ENCODE peak calls at places on chromosomes 1 and 21, in eight cellular contexts. One of them, this sample, is unnamed.

GRCh38 chr1:111290640-111291039 is at the start of gene CHIA:
- DNase-seq in lower leg skin: no peak
- DNase-seq in HCT116: no peak
- DNase-seq in activated CD4-positive, CD25-positive, alpha-beta regulatory T cell treated with anti-CD3 and anti-CD28 coated beads, Interleukin-2, amount 50 U/mL, for 72 hours: no peak
- DNase-seq in T47D: no peak
- DNase-seq in KG1: no peak
- DNase-seq in anterior cingulate cortex: no peak
- DNase-seq in nephron progenitor cell: no peak
- DNase-seq in this sample: no peak

GRCh38 chr1:162670928-162671663 is 38.8 kb downstream of the DDR2 start:
- DNase-seq in lower leg skin: no peak
- DNase-seq in HCT116: no peak
- DNase-seq in activated CD4-positive, CD25-positive, alpha-beta regulatory T cell treated with anti-CD3 and anti-CD28 coated beads, Interleukin-2, amount 50 U/mL, for 72 hours: no peak
- DNase-seq in T47D: no peak
- DNase-seq in KG1: no peak
- DNase-seq in anterior cingulate cortex: no peak
- DNase-seq in nephron progenitor cell: no peak
- DNase-seq in this sample: no peak

GRCh38 chr1:210915890-210916507 is 217.9 kb downstream of the KCNH1 start:
- DNase-seq in lower leg skin: no peak
- DNase-seq in HCT116: no peak
- DNase-seq in activated CD4-positive, CD25-positive, alpha-beta regulatory T cell treated with anti-CD3 and anti-CD28 coated beads, Interleukin-2, amount 50 U/mL, for 72 hours: no peak
- DNase-seq in T47D: peak
- DNase-seq in KG1: no peak
- DNase-seq in anterior cingulate cortex: no peak
- DNase-seq in nephron progenitor cell: no peak
- DNase-seq in this sample: no peak

GRCh38 chr1:205849619-205850355 is at the start of gene PM20D1:
- DNase-seq in lower leg skin: peak
- DNase-seq in HCT116: no peak
- DNase-seq in activated CD4-positive, CD25-positive, alpha-beta regulatory T cell treated with anti-CD3 and anti-CD28 coated beads, Interleukin-2, amount 50 U/mL, for 72 hours: peak
- DNase-seq in T47D: no peak
- DNase-seq in KG1: no peak
- DNase-seq in anterior cingulate cortex: peak
- DNase-seq in nephron progenitor cell: no peak
- DNase-seq in this sample: peak

GRCh38 chr1:66278260-66279046 is 255.5 kb upstream of the SGIP1 start:
- DNase-seq in lower leg skin: no peak
- DNase-seq in HCT116: no peak
- DNase-seq in activated CD4-positive, CD25-positive, alpha-beta regulatory T cell treated with anti-CD3 and anti-CD28 coated beads, Interleukin-2, amount 50 U/mL, for 72 hours: no peak
- DNase-seq in T47D: no peak
- DNase-seq in KG1: no peak
- DNase-seq in anterior cingulate cortex: peak
- DNase-seq in nephron progenitor cell: no peak
- DNase-seq in this sample: no peak

GRCh38 chr1:206735553-206736031 is 35.0 kb upstream of the IL19 start:
- DNase-seq in lower leg skin: no peak
- DNase-seq in HCT116: no peak
- DNase-seq in activated CD4-positive, CD25-positive, alpha-beta regulatory T cell treated with anti-CD3 and anti-CD28 coated beads, Interleukin-2, amount 50 U/mL, for 72 hours: no peak
- DNase-seq in T47D: no peak
- DNase-seq in KG1: no peak
- DNase-seq in anterior cingulate cortex: no peak
- DNase-seq in nephron progenitor cell: no peak
- DNase-seq in this sample: no peak

GRCh38 chr1:156602557-156602993 is 1.3 kb upstream of the GPATCH4 start:
- DNase-seq in lower leg skin: no peak
- DNase-seq in HCT116: peak
- DNase-seq in activated CD4-positive, CD25-positive, alpha-beta regulatory T cell treated with anti-CD3 and anti-CD28 coated beads, Interleukin-2, amount 50 U/mL, for 72 hours: no peak
- DNase-seq in T47D: no peak
- DNase-seq in KG1: no peak
- DNase-seq in anterior cingulate cortex: no peak
- DNase-seq in nephron progenitor cell: no peak
- DNase-seq in this sample: no peak

GRCh38 chr1:27879374-27880082 is 7.2 kb downstream of the THEMIS2 start:
- DNase-seq in lower leg skin: no peak
- DNase-seq in HCT116: no peak
- DNase-seq in activated CD4-positive, CD25-positive, alpha-beta regulatory T cell treated with anti-CD3 and anti-CD28 coated beads, Interleukin-2, amount 50 U/mL, for 72 hours: no peak
- DNase-seq in T47D: no peak
- DNase-seq in KG1: no peak
- DNase-seq in anterior cingulate cortex: no peak
- DNase-seq in nephron progenitor cell: no peak
- DNase-seq in this sample: no peak

GRCh38 chr1:5886541-5887435 is 105.4 kb downstream of the NPHP4 start:
- DNase-seq in lower leg skin: no peak
- DNase-seq in HCT116: no peak
- DNase-seq in activated CD4-positive, CD25-positive, alpha-beta regulatory T cell treated with anti-CD3 and anti-CD28 coated beads, Interleukin-2, amount 50 U/mL, for 72 hours: no peak
- DNase-seq in T47D: no peak
- DNase-seq in KG1: no peak
- DNase-seq in anterior cingulate cortex: no peak
- DNase-seq in nephron progenitor cell: no peak
- DNase-seq in this sample: no peak

GRCh38 chr1:23619299-23620188 is 60.2 kb upstream of the ID3 start:
- DNase-seq in lower leg skin: no peak
- DNase-seq in HCT116: no peak
- DNase-seq in activated CD4-positive, CD25-positive, alpha-beta regulatory T cell treated with anti-CD3 and anti-CD28 coated beads, Interleukin-2, amount 50 U/mL, for 72 hours: peak
- DNase-seq in T47D: peak
- DNase-seq in KG1: no peak
- DNase-seq in anterior cingulate cortex: no peak
- DNase-seq in nephron progenitor cell: peak
- DNase-seq in this sample: peak

GRCh38 chr21:41651830-41652229 is 115.0 kb downstream of the RIPK4 start:
- DNase-seq in lower leg skin: peak
- DNase-seq in HCT116: no peak
- DNase-seq in activated CD4-positive, CD25-positive, alpha-beta regulatory T cell treated with anti-CD3 and anti-CD28 coated beads, Interleukin-2, amount 50 U/mL, for 72 hours: no peak
- DNase-seq in T47D: no peak
- DNase-seq in KG1: no peak
- DNase-seq in anterior cingulate cortex: no peak
- DNase-seq in nephron progenitor cell: no peak
- DNase-seq in this sample: no peak

This sample was measured in activated gamma-delta T cell treated with Interleukin-2 at 50 U/mL for 16 hours.